ENCODE peak calls at places on chromosomes 16 and 17, in six cellular contexts. One of them, this sample, is unnamed.

GRCh38 chr17:10127819-10128375 is 70.5 kb downstream of the GAS7 start:
- DNase-seq in CD8-positive, alpha-beta T cell: no peak
- DNase-seq in fibroblast of pulmonary artery: peak; percentile 89
- DNase-seq in GM23248: peak; percentile 98
- DNase-seq in right cardiac atrium: peak; percentile 97
- DNase-seq in lung: peak; percentile 57
- DNase-seq in this sample: peak; percentile 99

GRCh38 chr17:79443026-79443425 is 167.8 kb downstream of the RBFOX3 start:
- DNase-seq in right cardiac atrium: peak; percentile 14
- DNase-seq in GM23248: no peak
- DNase-seq in lung: no peak
- DNase-seq in CD8-positive, alpha-beta T cell: no peak
- DNase-seq in fibroblast of pulmonary artery: no peak
- DNase-seq in this sample: no peak

GRCh38 chr17:81037026-81037782 is 2.3 kb downstream of the BAIAP2 start:
- DNase-seq in GM23248: no peak
- DNase-seq in CD8-positive, alpha-beta T cell: no peak
- DNase-seq in fibroblast of pulmonary artery: no peak
- DNase-seq in right cardiac atrium: peak; percentile 93
- DNase-seq in lung: peak; percentile 80
- DNase-seq in this sample: peak; percentile 33

GRCh38 chr16:88459366-88460055 is 6.4 kb downstream of the ZFPM1 start:
- DNase-seq in GM23248: no peak
- DNase-seq in fibroblast of pulmonary artery: peak; percentile 58
- DNase-seq in CD8-positive, alpha-beta T cell: no peak
- DNase-seq in lung: no peak
- DNase-seq in right cardiac atrium: no peak
- DNase-seq in this sample: no peak

GRCh38 chr16:84446086-84446485 is 58.4 kb downstream of the MEAK7 start:
- DNase-seq in right cardiac atrium: no peak
- DNase-seq in fibroblast of pulmonary artery: peak; percentile 12
- DNase-seq in GM23248: peak; percentile 37
- DNase-seq in lung: no peak
- DNase-seq in CD8-positive, alpha-beta T cell: no peak
- DNase-seq in this sample: no peak

GRCh38 chr17:35588196-35588920 is 1.2 kb downstream of the AP2B1 start:
- DNase-seq in CD8-positive, alpha-beta T cell: no peak
- DNase-seq in right cardiac atrium: peak; percentile 42
- DNase-seq in fibroblast of pulmonary artery: peak; percentile 45
- DNase-seq in lung: no peak
- DNase-seq in GM23248: peak; percentile 80
- DNase-seq in this sample: no peak

GRCh38 chr16:47311738-47312505 is 148.9 kb downstream of the ITFG1 start:
- DNase-seq in fibroblast of pulmonary artery: peak; percentile 36
- DNase-seq in right cardiac atrium: no peak
- DNase-seq in lung: no peak
- DNase-seq in CD8-positive, alpha-beta T cell: no peak
- DNase-seq in GM23248: peak; percentile 12
- DNase-seq in this sample: peak; percentile 0

GRCh38 chr17:27257031-27257357 is 36.9 kb upstream of the WSB1 start:
- DNase-seq in CD8-positive, alpha-beta T cell: no peak
- DNase-seq in lung: no peak
- DNase-seq in GM23248: no peak
- DNase-seq in fibroblast of pulmonary artery: no peak
- DNase-seq in right cardiac atrium: peak; percentile 54
- DNase-seq in this sample: no peak

GRCh38 chr16:76081936-76082335 is 195.3 kb upstream of the CNTNAP4 start:
- DNase-seq in GM23248: no peak
- DNase-seq in right cardiac atrium: no peak
- DNase-seq in CD8-positive, alpha-beta T cell: no peak
- DNase-seq in lung: no peak
- DNase-seq in fibroblast of pulmonary artery: no peak
- DNase-seq in this sample: no peak

GRCh38 chr17:47725446-47726109 is 7.5 kb upstream of the TBX21 start:
- DNase-seq in right cardiac atrium: no peak
- DNase-seq in CD8-positive, alpha-beta T cell: no peak
- DNase-seq in lung: no peak
- DNase-seq in GM23248: no peak
- DNase-seq in fibroblast of pulmonary artery: no peak
- DNase-seq in this sample: no peak

GRCh38 chr16:22317001-22317530 is 19.9 kb downstream of the POLR3E start:
- DNase-seq in GM23248: no peak
- DNase-seq in lung: no peak
- DNase-seq in right cardiac atrium: no peak
- DNase-seq in CD8-positive, alpha-beta T cell: peak; percentile 43
- DNase-seq in fibroblast of pulmonary artery: no peak
- DNase-seq in this sample: no peak
- H3K4me3 ChIP-seq in GM23248: no peak overlapping the region
- H3K4me3 ChIP-seq in lung: no peak overlapping the region
- H3K4me3 ChIP-seq in right cardiac atrium: no peak overlapping the region
- H3K4me3 ChIP-seq in CD8-positive, alpha-beta T cell: no peak overlapping the region
- H3K4me3 ChIP-seq in fibroblast of pulmonary artery: no peak overlapping the region
- H3K4me3 ChIP-seq in this sample: no peak overlapping the region

DNA sequence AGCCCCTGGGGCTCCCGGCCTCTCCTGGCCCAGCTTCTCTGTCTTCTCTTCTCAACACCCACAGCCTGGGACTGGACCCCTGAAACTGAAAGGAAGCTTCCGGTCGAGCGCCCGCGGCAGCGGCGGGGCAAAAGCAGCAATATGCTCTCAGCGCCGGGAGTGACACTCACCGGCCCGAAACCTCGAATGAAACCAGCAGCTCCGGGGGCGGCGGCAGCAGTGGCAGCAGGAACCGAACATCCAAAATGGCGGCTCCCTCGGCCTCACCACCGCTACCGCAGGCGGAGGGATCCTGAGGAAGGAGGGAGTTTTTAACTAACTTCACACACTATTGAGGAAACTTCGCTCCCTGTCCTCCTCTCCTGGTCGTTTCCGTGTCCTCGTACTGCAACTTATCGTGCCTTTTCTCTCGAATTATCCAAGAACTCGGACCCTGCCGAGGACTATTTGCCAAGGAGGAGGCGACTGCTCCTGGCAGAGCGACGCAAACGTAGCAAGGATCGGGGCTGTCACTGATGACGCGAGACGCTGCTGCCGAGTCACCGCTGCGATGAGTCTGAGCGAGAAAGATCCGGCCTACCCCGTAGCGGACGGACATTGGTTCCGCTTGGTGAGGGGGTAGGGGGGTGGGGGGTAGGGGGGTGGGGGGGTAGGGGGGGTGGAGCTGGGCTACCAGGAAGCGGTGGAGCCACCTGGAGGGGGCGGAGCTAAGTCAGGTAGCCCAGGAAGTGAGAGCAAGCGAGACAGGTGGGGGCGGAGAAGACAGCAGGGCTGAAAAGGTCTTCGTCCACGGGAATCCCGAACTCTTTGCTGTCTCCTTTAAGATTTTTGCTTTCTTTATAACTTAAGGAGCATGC is at the start of gene AP1G1:
- DNase-seq in lung: peak; percentile 95
- DNase-seq in right cardiac atrium: peak; percentile 97
- DNase-seq in CD8-positive, alpha-beta T cell: peak; percentile 93
- DNase-seq in GM23248: peak; percentile 99
- DNase-seq in fibroblast of pulmonary artery: peak; percentile 99
- DNase-seq in this sample: peak; percentile 93
- H3K4me3 ChIP-seq in lung: peak within 1 kb of the TSS; percentile 83
- H3K4me3 ChIP-seq in right cardiac atrium: peak within 1 kb of the TSS; percentile 74
- H3K4me3 ChIP-seq in CD8-positive, alpha-beta T cell: peak within 1 kb of the TSS; percentile 95
- H3K4me3 ChIP-seq in GM23248: peak within 1 kb of the TSS; percentile 99
- H3K4me3 ChIP-seq in fibroblast of pulmonary artery: peak within 1 kb of the TSS; percentile 98
- H3K4me3 ChIP-seq in this sample: peak within 1 kb of the TSS; percentile 83

GRCh38 chr17:21378553-21378952 is 2.4 kb downstream of the KCNJ12 start:
- DNase-seq in CD8-positive, alpha-beta T cell: no peak
- DNase-seq in GM23248: no peak
- DNase-seq in fibroblast of pulmonary artery: no peak
- DNase-seq in lung: no peak
- DNase-seq in right cardiac atrium: peak; percentile 54
- DNase-seq in this sample: no peak
- H3K4me3 ChIP-seq in CD8-positive, alpha-beta T cell: no peak overlapping the region
- H3K4me3 ChIP-seq in GM23248: no peak overlapping the region
- H3K4me3 ChIP-seq in fibroblast of pulmonary artery: no peak overlapping the region
- H3K4me3 ChIP-seq in lung: no peak overlapping the region
- H3K4me3 ChIP-seq in right cardiac atrium: no peak overlapping the region
- H3K4me3 ChIP-seq in this sample: no peak overlapping the region

GRCh38 chr16:23505942-23506605 is 4.2 kb downstream of the GGA2 start:
- DNase-seq in GM23248: peak; percentile 26
- DNase-seq in CD8-positive, alpha-beta T cell: no peak
- DNase-seq in lung: no peak
- DNase-seq in fibroblast of pulmonary artery: no peak
- DNase-seq in right cardiac atrium: no peak
- DNase-seq in this sample: no peak

GRCh38 chr16:23502466-23502865 is 7.8 kb downstream of the GGA2 start:
- DNase-seq in right cardiac atrium: no peak
- DNase-seq in lung: no peak
- DNase-seq in CD8-positive, alpha-beta T cell: no peak
- DNase-seq in GM23248: no peak
- DNase-seq in fibroblast of pulmonary artery: no peak
- DNase-seq in this sample: no peak

GRCh38 chr16:23505180-23505665 is 5.1 kb downstream of the GGA2 start:
- DNase-seq in GM23248: no peak
- DNase-seq in lung: no peak
- DNase-seq in right cardiac atrium: no peak
- DNase-seq in fibroblast of pulmonary artery: no peak
- DNase-seq in CD8-positive, alpha-beta T cell: no peak
- DNase-seq in this sample: no peak

GRCh38 chr16:23504453-23505179 is 5.7 kb downstream of the GGA2 start:
- DNase-seq in CD8-positive, alpha-beta T cell: peak; percentile 71
- DNase-seq in right cardiac atrium: peak; percentile 76
- DNase-seq in fibroblast of pulmonary artery: peak; percentile 82
- DNase-seq in GM23248: peak; percentile 98
- DNase-seq in lung: peak; percentile 66
- DNase-seq in this sample: peak; percentile 94

GRCh38 chr16:23504076-23504452 is 6.2 kb downstream of the GGA2 start:
- DNase-seq in GM23248: peak; percentile 90
- DNase-seq in right cardiac atrium: peak; percentile 72
- DNase-seq in lung: peak; percentile 70
- DNase-seq in fibroblast of pulmonary artery: peak; percentile 66
- DNase-seq in CD8-positive, alpha-beta T cell: no peak
- DNase-seq in this sample: peak; percentile 93
- H3K4me3 ChIP-seq in GM23248: peak overlapping the region; percentile 20
- H3K4me3 ChIP-seq in right cardiac atrium: no peak overlapping the region
- H3K4me3 ChIP-seq in lung: no peak overlapping the region
- H3K4me3 ChIP-seq in fibroblast of pulmonary artery: no peak overlapping the region
- H3K4me3 ChIP-seq in CD8-positive, alpha-beta T cell: no peak overlapping the region
- H3K4me3 ChIP-seq in this sample: no peak overlapping the region

GRCh38 chr17:7355053-7355452 is at the start of gene TMEM95:
- DNase-seq in GM23248: peak; percentile 54
- DNase-seq in CD8-positive, alpha-beta T cell: no peak
- DNase-seq in fibroblast of pulmonary artery: no peak
- DNase-seq in right cardiac atrium: peak; percentile 82
- DNase-seq in lung: no peak
- DNase-seq in this sample: no peak
- H3K4me3 ChIP-seq in GM23248: peak within 1 kb of the TSS; percentile 98
- H3K4me3 ChIP-seq in CD8-positive, alpha-beta T cell: no peak within 1 kb of the TSS
- H3K4me3 ChIP-seq in fibroblast of pulmonary artery: no peak within 1 kb of the TSS
- H3K4me3 ChIP-seq in right cardiac atrium: no peak within 1 kb of the TSS
- H3K4me3 ChIP-seq in lung: no peak within 1 kb of the TSS
- H3K4me3 ChIP-seq in this sample: no peak within 1 kb of the TSS